ENCODE peak calls at places on chromosomes 1 and 21, in six cellular contexts. N is HCT116, S is Peyer's patch, K is uterus, B is K562, D is IMR-90. L is an unnamed sample. For H3K4me1, the result is how much of the 10 kb centered on the place peaks cover.

GRCh38 chr1:32761253-32761877 is 55.8 kb downstream of the YARS1 start:
- DNase-seq in N (peak), D (peak), S (peak), B (peak), K (peak), L (no peak)

GRCh38 chr1:225813250-225813964 is 3.5 kb downstream of the EPHX1 start:
- DNase-seq in K (peak), S (peak), B (peak), D (peak), N (no peak), L (no peak)

GRCh38 chr1:74714429-74715362 is 18.2 kb downstream of the CRYZ start:
- DNase-seq in B (no peak), D (peak), N (no peak), S (no peak), K (no peak), L (no peak)

GRCh38 chr1:3063379-3064295 is 5.4 kb upstream of the PRDM16 start:
- DNase-seq in N (no peak), S (peak), K (no peak), B (no peak), D (no peak), L (no peak)

GRCh38 chr1:116853680-116854191 is 56.0 kb upstream of the PTGFRN start:
- DNase-seq in S (no peak), B (peak), D (peak), K (peak), N (peak), L (no peak)

GRCh38 chr1:83546863-83547262 is 452.1 kb downstream of the TTLL7 start:
- DNase-seq in B (no peak), N (no peak), D (no peak), S (no peak), K (no peak), L (no peak)

GRCh38 chr1:164891615-164892014 is 332.6 kb downstream of the PBX1 start:
- DNase-seq in B (peak), N (no peak), D (no peak), K (no peak), S (no peak), L (no peak)

GRCh38 chr1:99464738-99465137 is 181.2 kb upstream of the PALMD start:
- DNase-seq in D (no peak), B (no peak), K (no peak), N (no peak), S (no peak), L (no peak)

GRCh38 chr1:39977202-39977601 is 22.3 kb downstream of the MFSD2A start:
- DNase-seq in D (peak), B (no peak), K (no peak), S (no peak), N (no peak), L (no peak)

GRCh38 chr1:205676597-205676996 is 3.7 kb downstream of the SLC45A3 start:
- DNase-seq in N (no peak), K (no peak), D (no peak), S (no peak), B (no peak), L (no peak)

GRCh38 chr1:201656670-201657032 is 117.7 kb downstream of the NAV1 start:
- DNase-seq in N (no peak), D (peak), B (no peak), K (no peak), S (no peak), L (no peak)

GRCh38 chr1:61606448-61607312 is 118.3 kb downstream of the TM2D1 start:
- DNase-seq in S (no peak), K (peak), B (no peak), D (no peak), N (no peak), L (peak)

GRCh38 chr1:232629250-232630046 is 485 bp downstream of the SIPA1L2 start:
- DNase-seq in S (peak), N (no peak), D (no peak), B (no peak), K (peak), L (no peak)

GRCh38 chr1:218123968-218124367 is 161.1 kb upstream of the RRP15 start:
- DNase-seq in S (no peak), B (no peak), K (no peak), N (no peak), D (no peak), L (no peak)

GRCh38 chr1:57831624-57832023 is 407.8 kb upstream of the DAB1 start:
- DNase-seq in S (no peak), K (no peak), D (no peak), N (no peak), B (no peak), L (no peak)

GRCh38 chr1:34166191-34167090 is 1.4 kb upstream of the CSMD2 start:
- DNase-seq in N (no peak), B (no peak), D (no peak), K (no peak), S (no peak), L (no peak)

GRCh38 chr1:113140588-113141446 is 67.8 kb downstream of the LRIG2 start:
- DNase-seq in B (peak), N (peak), S (peak), K (peak), D (peak), L (no peak)

GRCh38 chr1:168583571-168583970 is 7.2 kb downstream of the XCL1 start:
- DNase-seq in D (no peak), S (no peak), N (no peak), B (no peak), K (no peak), L (no peak)

GRCh38 chr1:90753556-90753955 is 36.5 kb upstream of the BARHL2 start:
- DNase-seq in N (no peak), D (no peak), K (no peak), B (no peak), S (no peak), L (no peak)

GRCh38 chr21:43645414-43645891 is 13.8 kb downstream of the HSF2BP start:
- DNase-seq in N (no peak), D (peak), S (no peak), K (peak), B (peak), L (no peak)

GRCh38 chr1:39277876-39278275 is 73.4 kb downstream of the MACF1 start:
- DNase-seq in S (no peak), N (no peak), B (no peak), D (no peak), K (no peak), L (no peak)

GRCh38 chr21:39106881-39107462 is 76.3 kb downstream of the PSMG1 start:
- DNase-seq in B (no peak), N (no peak), D (no peak), K (no peak), S (no peak), L (no peak)

GRCh38 chr1:219031821-219032220 is 141.9 kb upstream of the LYPLAL1 start:
- DNase-seq in K (no peak), S (no peak), B (no peak), D (no peak), N (no peak), L (no peak)

GRCh38 chr1:155961937-155962336 is 16.4 kb downstream of the ARHGEF2 start:
- DNase-seq in D (peak), K (peak), N (peak), B (no peak), S (no peak), L (no peak)

GRCh38 chr1:194535369-194535768 is 1349.0 kb upstream of the B3GALT2 start:
- DNase-seq in B (peak), S (no peak), N (no peak), K (no peak), D (no peak), L (no peak)

GRCh38 chr1:155591770-155592169 is 18.2 kb upstream of the MSTO1 start:
- DNase-seq in K (peak), D (peak), S (no peak), B (peak), N (peak), L (no peak)

GRCh38 chr21:44414291-44415072 is 40.8 kb upstream of the LRRC3 start:
- DNase-seq in B (peak), S (no peak), K (no peak), D (no peak), N (no peak), L (no peak)

GRCh38 chr1:83626603-83627002 is 372.3 kb downstream of the TTLL7 start:
- DNase-seq in B (no peak), K (no peak), D (no peak), N (no peak), S (no peak), L (no peak)

GRCh38 chr1:109201123-109201703 is 12.5 kb upstream of the SARS1 start:
- DNase-seq in B (peak), S (no peak), K (no peak), D (peak), N (no peak), L (no peak)

GRCh38 chr1:44316231-44316759 is 38.8 kb downstream of the ERI3 start:
- DNase-seq in K (no peak), B (peak), D (no peak), N (no peak), S (no peak), L (no peak)

GRCh38 chr1:103509235-103509634 is 16.3 kb upstream of the RNPC3 start:
- DNase-seq in K (no peak), B (no peak), N (no peak), D (no peak), S (no peak), L (no peak)

GRCh38 chr1:25695991-25696330 is 79.4 kb downstream of the MAN1C1 start:
- DNase-seq in K (peak), D (peak), N (no peak), S (no peak), B (no peak), L (no peak)

GRCh38 chr21:44846485-44847260 is 26.8 kb downstream of the PTTG1IP start:
- DNase-seq in B (peak), D (peak), K (no peak), S (peak), N (no peak), L (peak)

GRCh38 chr1:235009074-235009473 is 119.6 kb downstream of the TOMM20 start:
- DNase-seq in B (no peak), D (no peak), N (no peak), S (no peak), K (no peak), L (no peak)

GRCh38 chr1:235012436-235013210 is 116.0 kb downstream of the TOMM20 start:
- DNase-seq in S (no peak), D (no peak), B (no peak), K (no peak), N (no peak), L (no peak)

GRCh38 chr1:235009561-235010306 is 118.9 kb downstream of the TOMM20 start:
- DNase-seq in N (no peak), K (no peak), D (no peak), S (no peak), B (no peak), L (no peak)

GRCh38 chr1:235011599-235012435 is 116.8 kb downstream of the TOMM20 start:
- DNase-seq in D (peak), K (peak), B (peak), N (peak), S (no peak), L (no peak)

DNA sequence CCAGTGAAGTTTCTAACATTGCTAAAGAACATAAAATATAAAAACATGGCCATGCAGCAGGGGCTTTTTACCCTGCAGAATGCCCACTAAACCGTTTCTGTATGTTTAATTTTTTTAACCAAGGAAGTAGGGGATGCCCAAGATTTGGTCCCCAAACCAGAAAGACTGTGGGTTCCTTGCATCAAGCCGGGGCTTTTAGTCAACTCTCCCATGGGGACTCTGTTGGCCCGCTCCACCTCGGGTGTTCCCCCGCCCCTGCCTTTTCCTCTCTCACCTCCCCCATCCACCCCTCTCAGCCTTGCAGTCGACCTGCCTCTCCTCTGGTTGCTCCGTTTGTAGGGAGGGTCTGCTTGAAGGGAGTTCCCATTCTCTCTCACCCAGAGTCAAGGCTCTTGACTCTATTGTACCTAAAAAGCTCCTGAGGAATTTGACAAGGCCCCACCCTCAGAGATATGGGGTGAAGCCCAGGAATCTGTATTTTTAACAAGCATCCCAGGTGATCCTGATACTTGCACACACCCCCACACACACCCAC is 117.5 kb downstream of the TOMM20 start:
- DNase-seq in B (no peak), N (no peak), S (no peak), K (no peak), D (no peak), L (no peak)
- TF ChIP-seq POLR2A in B (no peak), N (no peak), S (no peak), K (no peak), D (peak), L (no peak)

DNA sequence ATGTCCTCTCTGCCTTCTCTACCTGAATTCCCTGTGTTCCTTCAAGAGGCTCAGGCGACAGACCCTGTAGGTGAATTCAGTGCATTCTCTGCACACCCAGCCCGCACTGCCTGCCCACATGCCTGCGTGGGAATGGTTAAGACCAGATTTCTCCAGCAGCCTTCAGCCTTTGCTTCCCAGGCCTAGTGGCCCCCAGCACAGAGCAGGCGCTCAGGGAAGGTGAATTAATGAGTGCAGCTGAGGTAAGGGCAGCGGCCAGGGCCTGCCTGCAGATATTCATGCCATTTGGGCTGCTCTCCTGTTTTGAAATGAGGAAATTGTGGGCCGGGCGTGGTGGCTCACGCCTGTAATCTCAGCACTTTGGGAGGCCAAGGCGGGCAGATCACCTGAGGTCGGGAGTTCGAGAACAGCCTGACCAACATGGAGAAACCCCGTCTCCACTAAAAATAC is 45.5 kb downstream of the IER5 start:
- DNase-seq in K (no peak), B (no peak), S (no peak), D (no peak), N (no peak), L (no peak)
- H3K4me1 ChIP-seq in K (under half), B (half or more), S (under half), D (under half), N (under half), L (under half)

DNA sequence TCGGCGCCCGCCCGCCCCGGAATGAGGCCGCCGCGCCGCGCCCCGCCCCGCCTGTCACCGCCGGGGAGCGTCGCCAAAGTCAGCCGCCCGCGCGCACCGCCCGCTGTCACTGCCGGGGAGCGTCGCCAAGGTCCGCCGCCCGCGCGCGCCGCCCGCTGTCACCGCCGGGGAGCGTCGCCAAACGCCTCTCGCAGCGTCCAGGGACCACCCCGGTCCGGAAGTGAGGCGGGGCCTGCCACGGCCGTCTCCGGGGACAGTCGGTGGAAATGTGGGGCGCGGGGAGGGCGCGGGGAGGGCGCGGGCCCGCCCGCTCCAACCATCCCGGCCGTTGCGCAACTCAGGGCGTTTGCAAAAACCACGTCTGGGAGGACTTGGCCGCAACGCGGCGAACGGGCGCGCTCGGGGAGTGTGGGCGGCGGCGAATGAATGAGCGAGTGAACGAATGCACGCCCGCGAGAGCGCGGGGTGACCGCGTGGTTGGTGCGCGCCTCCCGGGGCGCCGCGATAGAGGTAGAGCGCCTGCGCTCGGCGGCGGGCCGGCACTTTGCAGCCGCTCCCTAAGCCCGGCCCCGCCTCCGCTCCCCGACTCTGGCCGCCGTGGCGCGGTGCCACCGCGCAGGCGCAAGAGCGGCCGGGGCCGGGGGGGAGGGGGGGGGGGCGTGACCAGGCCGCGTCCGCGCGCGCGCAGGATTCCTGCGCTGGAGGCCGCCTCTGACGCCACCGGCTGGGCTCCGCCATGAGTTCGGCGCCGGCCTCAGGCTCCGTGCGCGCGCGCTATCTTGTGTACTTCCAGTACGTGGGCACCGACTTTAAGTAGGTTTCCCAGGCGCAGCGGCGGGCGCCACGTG is at the start of the genes ACAP3 and PUSL1:
- DNase-seq in D (peak), K (peak), S (peak), N (peak), B (peak), L (peak)
- TF ChIP-seq POLR2A in D (peak), K (no peak), S (peak), N (no peak), B (peak), L (no peak)

GRCh38 chr1:27576846-27577245 is 27.1 kb downstream of the AHDC1 start:
- DNase-seq in K (peak), N (no peak), B (no peak), S (no peak), D (no peak), L (no peak)

GRCh38 chr1:27574871-27575831 is 28.8 kb downstream of the AHDC1 start:
- DNase-seq in B (peak), D (peak), K (peak), S (peak), N (no peak), L (no peak)

GRCh38 chr1:27575861-27576331 is 28.0 kb downstream of the AHDC1 start:
- DNase-seq in S (peak), B (peak), N (no peak), D (no peak), K (peak), L (peak)

GRCh38 chr1:27574001-27574781 is 29.8 kb downstream of the AHDC1 start:
- DNase-seq in B (no peak), S (no peak), K (peak), N (no peak), D (no peak), L (no peak)

GRCh38 chr1:27577504-27578188 is 26.3 kb downstream of the AHDC1 start:
- DNase-seq in K (peak), N (no peak), D (no peak), B (no peak), S (no peak), L (no peak)
- H3K4me1 ChIP-seq in K (under half), N (under half), D (under half), B (under half), S (under half), L (half or more)

GRCh38 chr1:206784471-206784903 is 12.2 kb upstream of the IL10 start:
- DNase-seq in N (no peak), K (no peak), B (no peak), S (no peak), D (no peak), L (no peak)
- TF ChIP-seq POLR2A in N (no peak), K (no peak), B (no peak), S (no peak), D (no peak), L (no peak)

GRCh38 chr1:50419907-50420248 is 3.4 kb downstream of the DMRTA2 start:
- DNase-seq in K (no peak), D (no peak), N (no peak), S (no peak), B (no peak), L (no peak)

GRCh38 chr1:50420283-50420682 is 3.0 kb downstream of the DMRTA2 start:
- DNase-seq in S (no peak), K (no peak), D (no peak), N (no peak), B (no peak), L (no peak)

GRCh38 chr1:50417946-50418599 is 5.2 kb downstream of the DMRTA2 start:
- DNase-seq in K (no peak), N (no peak), D (no peak), S (no peak), B (no peak), L (no peak)

GRCh38 chr1:50418600-50419109 is 4.6 kb downstream of the DMRTA2 start:
- DNase-seq in S (no peak), K (no peak), B (no peak), D (no peak), N (no peak), L (no peak)

DNA sequence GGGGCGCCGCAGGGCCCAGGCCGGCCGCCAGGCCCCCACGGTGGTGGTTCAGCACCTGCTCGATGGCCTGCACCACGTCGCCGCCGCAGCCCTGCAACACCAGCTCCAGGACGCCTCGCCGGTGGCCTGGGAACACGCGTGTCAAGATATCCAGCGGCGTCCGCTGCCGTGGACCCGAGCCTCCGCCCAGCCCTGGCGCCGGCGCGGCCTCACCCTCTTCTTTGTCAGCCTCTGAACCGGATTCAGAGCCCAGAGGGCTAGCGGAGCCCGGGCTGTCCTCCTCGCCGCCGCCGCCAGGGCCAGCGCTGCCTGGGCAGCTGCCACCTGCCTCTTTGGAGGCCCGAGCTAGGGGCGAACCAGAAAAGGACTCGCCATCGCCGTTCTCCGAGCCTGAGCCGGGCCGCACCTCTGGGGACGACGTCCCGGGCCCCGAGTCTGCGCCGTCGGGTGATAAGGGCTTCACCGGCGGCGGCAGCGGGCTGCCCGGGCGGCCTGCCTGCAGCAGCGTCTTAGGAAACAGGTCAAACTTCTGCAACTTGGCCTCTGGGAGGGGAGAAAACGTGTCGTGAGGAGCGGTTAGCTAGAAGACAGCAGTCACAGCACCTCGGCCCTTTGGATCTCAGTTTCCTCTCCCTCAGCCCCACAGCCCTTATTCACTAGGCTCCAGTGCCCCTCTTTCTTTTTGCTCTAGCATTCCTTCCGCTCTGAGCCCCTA is 3.9 kb downstream of the DMRTA2 start:
- DNase-seq in N (no peak), S (peak), D (no peak), B (no peak), K (no peak), L (no peak)
- H3K4me1 ChIP-seq in N (under half), S (half or more), D (under half), B (under half), K (under half), L (half or more)

GRCh38 chr1:163807331-163807730 is 485.6 kb downstream of the NUF2 start:
- DNase-seq in N (no peak), B (no peak), S (no peak), K (no peak), D (no peak), L (no peak)
- TF ChIP-seq POLR2A in N (no peak), B (no peak), S (no peak), K (no peak), D (no peak), L (no peak)

GRCh38 chr1:160708118-160708517 is 3.5 kb downstream of the CD48 start:
- DNase-seq in N (no peak), D (no peak), B (no peak), K (no peak), S (no peak), L (no peak)
- H3K4me1 ChIP-seq in N (under half), D (under half), B (under half), K (under half), S (under half), L (under half)

L was measured in esophagus muscularis mucosa.